ENCODE peak calls at places on chromosomes 11 and 22, in seven cellular contexts. U, N, R, H, A, E and B are unnamed samples.
A peak's percentile ranks its signal among the peaks of the same experiment; 100 is the strongest.

GRCh38 chr22:41846268-41847002 is 13.5 kb downstream of the SREBF2 start:
- DNase-seq in U (no peak), N (no peak), R (no peak), H (no peak), A (no peak), E (no peak), B (no peak)

GRCh38 chr22:21775061-21775460 is 39.5 kb upstream of the YPEL1 start:
- DNase-seq in U (no peak), N (peak; percentile 93), R (peak; percentile 61), H (no peak), A (no peak), E (peak; percentile 55), B (no peak)

GRCh38 chr11:126048198-126048597 is 14.5 kb downstream of the CDON start:
- DNase-seq in U (no peak), N (no peak), R (no peak), H (no peak), A (no peak), E (no peak), B (no peak)

GRCh38 chr11:81026008-81026407 is 1585.2 kb upstream of the TENM4 start:
- DNase-seq in U (no peak), N (no peak), R (no peak), H (no peak), A (no peak), E (no peak), B (no peak)

GRCh38 chr11:60926500-60926899 is 2.2 kb downstream of the TMEM132A start:
- DNase-seq in U (no peak), N (no peak), R (no peak), H (no peak), A (no peak), E (no peak), B (no peak)

GRCh38 chr11:69213315-69213714 is 57.6 kb downstream of the SMIM38 start:
- DNase-seq in U (no peak), N (no peak), R (peak; percentile 32), H (peak; percentile 2), A (no peak), E (no peak), B (no peak)

GRCh38 chr22:36331912-36332622 is 55.7 kb downstream of the MYH9 start:
- DNase-seq in U (peak; percentile 68), N (peak; percentile 60), R (peak; percentile 49), H (no peak), A (no peak), E (peak; percentile 53), B (peak; percentile 53)

GRCh38 chr22:39428597-39429071 is 28.2 kb upstream of the MGAT3 start:
- DNase-seq in U (no peak), N (peak; percentile 39), R (no peak), H (peak; percentile 94), A (peak; percentile 85), E (no peak), B (peak; percentile 40)

GRCh38 chr11:2177081-2177480 is 5.5 kb upstream of the TH start:
- DNase-seq in U (no peak), N (no peak), R (no peak), H (no peak), A (no peak), E (peak; percentile 18), B (no peak)

GRCh38 chr11:6875761-6876160 is 664 bp upstream of the OR10A4 start:
- DNase-seq in U (no peak), N (no peak), R (no peak), H (no peak), A (no peak), E (peak; percentile 3), B (no peak)

GRCh38 chr11:86955674-86956522 is 703 bp upstream of the FZD4 start:
- DNase-seq in U (peak; percentile 83), N (peak; percentile 78), R (peak; percentile 61), H (peak; percentile 86), A (peak; percentile 93), E (peak; percentile 84), B (peak; percentile 89)

GRCh38 chr11:57647960-57648776 is 1.5 kb downstream of the YPEL4 start:
- DNase-seq in U (no peak), N (no peak), R (no peak), H (peak; percentile 42), A (no peak), E (peak; percentile 60), B (peak; percentile 36)

GRCh38 chr11:122649133-122649532 is 6.4 kb upstream of the UBASH3B start:
- DNase-seq in U (no peak), N (peak; percentile 54), R (no peak), H (no peak), A (no peak), E (peak; percentile 89), B (no peak)

GRCh38 chr11:100682247-100682969 is 4.7 kb upstream of the ARHGAP42 start:
- DNase-seq in U (peak; percentile 78), N (no peak), R (peak; percentile 46), H (no peak), A (no peak), E (peak; percentile 56), B (peak; percentile 74)

GRCh38 chr11:22459053-22459452 is 120.9 kb downstream of the SLC17A6 start:
- DNase-seq in U (peak; percentile 80), N (peak; percentile 86), R (peak; percentile 79), H (no peak), A (no peak), E (peak; percentile 53), B (peak; percentile 50)

GRCh38 chr11:45265963-45266692 is 20.0 kb downstream of the SYT13 start:
- DNase-seq in U (no peak), N (no peak), R (no peak), H (no peak), A (no peak), E (no peak), B (no peak)

GRCh38 chr11:69008774-69009440 is 4.1 kb downstream of the MRGPRF start:
- DNase-seq in U (peak; percentile 95), N (peak; percentile 99), R (peak; percentile 99), H (peak; percentile 61), A (no peak), E (peak; percentile 100), B (peak; percentile 99)

GRCh38 chr11:95835768-95836488 is 45.6 kb downstream of the CEP57 start:
- DNase-seq in U (peak; percentile 94), N (peak; percentile 93), R (peak; percentile 96), H (peak; percentile 64), A (peak; percentile 88), E (peak; percentile 94), B (peak; percentile 95)

GRCh38 chr11:59680287-59681154 is 11.7 kb upstream of the PATL1 start:
- DNase-seq in U (peak; percentile 87), N (peak; percentile 69), R (peak; percentile 83), H (peak; percentile 84), A (peak; percentile 86), E (peak; percentile 85), B (peak; percentile 90)

GRCh38 chr11:106683435-106683834 is 334.8 kb downstream of the GUCY1A2 start:
- DNase-seq in U (no peak), N (no peak), R (no peak), H (no peak), A (peak; percentile 3), E (no peak), B (no peak)

GRCh38 chr11:11478687-11479086 is 125.6 kb upstream of the CSNK2A3 start:
- DNase-seq in U (no peak), N (no peak), R (no peak), H (peak; percentile 76), A (peak; percentile 50), E (no peak), B (no peak)

GRCh38 chr11:7004482-7004881 is 15.7 kb downstream of the ZNF214 start:
- DNase-seq in U (peak; percentile 45), N (peak; percentile 22), R (peak; percentile 86), H (no peak), A (no peak), E (peak; percentile 97), B (no peak)

GRCh38 chr11:3152471-3153110 is 12.5 kb downstream of the OSBPL5 start:
- DNase-seq in U (no peak), N (peak; percentile 78), R (peak; percentile 50), H (no peak), A (no peak), E (peak; percentile 66), B (no peak)

GRCh38 chr11:78646564-78647185 is 72.0 kb upstream of the NARS2 start:
- DNase-seq in U (peak; percentile 97), N (peak; percentile 31), R (peak; percentile 49), H (peak; percentile 56), A (peak; percentile 75), E (peak; percentile 37), B (peak; percentile 73)

GRCh38 chr22:30877662-30878515 is 90.7 kb downstream of the MORC2 start:
- DNase-seq in U (peak; percentile 22), N (no peak), R (no peak), H (no peak), A (no peak), E (peak; percentile 6), B (no peak)
- H3K4me1 ChIP-seq in U (no peaks in the 10 kb centered on the region), N (no peaks in the 10 kb centered on the region), R (no peaks in the 10 kb centered on the region), H (no peaks in the 10 kb centered on the region), A (peaks cover 16% of the 10 kb centered on the region), E (no peaks in the 10 kb centered on the region), B (peaks cover 7% of the 10 kb centered on the region)

GRCh38 chr22:45977551-45978274 is 751 bp upstream of the WNT7B start:
- DNase-seq in U (peak; percentile 40), N (no peak), R (peak; percentile 22), H (peak; percentile 68), A (peak; percentile 77), E (peak; percentile 53), B (peak; percentile 44)
- H3K9ac ChIP-seq in U (peak overlapping the region; percentile 62), N (no peak overlapping the region), R (no peak overlapping the region), H (no peak overlapping the region), A (no peak overlapping the region), E (no peak overlapping the region), B (no peak overlapping the region)

GRCh38 chr11:71095294-71095850 is 157.0 kb downstream of the SHANK2 start:
- DNase-seq in U (no peak), N (no peak), R (no peak), H (no peak), A (no peak), E (no peak), B (no peak)

GRCh38 chr11:71094296-71095077 is 157.9 kb downstream of the SHANK2 start:
- DNase-seq in U (no peak), N (no peak), R (no peak), H (no peak), A (no peak), E (no peak), B (no peak)

GRCh38 chr11:71091506-71092265 is 160.7 kb downstream of the SHANK2 start:
- DNase-seq in U (no peak), N (no peak), R (no peak), H (no peak), A (no peak), E (no peak), B (no peak)

GRCh38 chr11:71096751-71097388 is 155.5 kb downstream of the SHANK2 start:
- DNase-seq in U (peak; percentile 85), N (no peak), R (peak; percentile 20), H (no peak), A (no peak), E (no peak), B (no peak)

GRCh38 chr11:71093783-71094182 is 158.6 kb downstream of the SHANK2 start:
- DNase-seq in U (no peak), N (no peak), R (no peak), H (no peak), A (no peak), E (no peak), B (no peak)
- H3K27me3 ChIP-seq in U (no peaks in the 10 kb centered on the region), N (no peaks in the 10 kb centered on the region), R (no peaks in the 10 kb centered on the region), H (no peaks in the 10 kb centered on the region), A (no peaks in the 10 kb centered on the region), E (no peaks in the 10 kb centered on the region), B (no peaks in the 10 kb centered on the region)

DNA sequence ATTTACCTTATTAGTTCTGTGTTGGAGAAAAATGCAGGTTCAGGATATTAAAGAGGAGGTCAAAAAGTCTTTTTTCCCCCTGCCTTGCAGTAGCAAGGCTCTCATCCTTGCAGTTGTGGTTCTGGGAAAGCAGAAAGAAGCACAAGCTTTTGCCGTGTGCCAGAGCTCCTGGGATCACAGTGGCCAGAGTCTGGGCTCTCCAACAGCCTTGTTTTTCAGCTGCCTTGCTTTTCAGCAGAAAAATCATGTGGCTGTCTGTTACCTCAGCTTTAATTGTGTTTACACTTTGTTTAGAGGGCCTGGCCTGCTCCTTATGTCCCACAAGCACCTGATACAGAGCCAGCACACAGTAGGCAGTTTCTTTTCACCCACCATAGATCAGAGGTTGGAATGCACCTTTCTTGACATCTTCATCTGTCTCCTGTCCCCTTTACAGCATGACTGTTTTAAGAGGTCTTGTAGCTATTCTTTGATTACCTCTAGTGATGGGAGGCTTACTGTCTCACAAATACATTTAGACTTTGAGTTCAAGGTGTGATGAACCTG is 67.5 kb downstream of the TEAD1 start:
- DNase-seq in U (no peak), N (no peak), R (no peak), H (no peak), A (no peak), E (no peak), B (no peak)
- H3K4me1 ChIP-seq in U (peaks cover 10% of the 10 kb centered on the region), N (peaks cover 3% of the 10 kb centered on the region), R (peaks cover 19% of the 10 kb centered on the region), H (peaks cover 4% of the 10 kb centered on the region), A (peaks cover 41% of the 10 kb centered on the region), E (peaks cover 4% of the 10 kb centered on the region), B (peaks cover 2% of the 10 kb centered on the region)